ENCODE peak calls at places on chromosomes 7 and 10, in six cellular contexts. U is upper lobe of left lung, O is Peyer's patch, I is NB4, M is right lobe of liver, B is transverse colon. C is an unnamed sample.

GRCh38 chr7:14303536-14303935 is 314.1 kb upstream of the ETV1 start:
- DNase-seq in M (peak; percentile 26), O (no peak), B (no peak), I (no peak), U (no peak), C (no peak)

GRCh38 chr10:120578123-120578522 is 121.1 kb downstream of the PLPP4 start:
- DNase-seq in I (no peak), M (no peak), O (no peak), B (no peak), U (no peak), C (no peak)

GRCh38 chr7:42691030-42691639 is 220.7 kb downstream of the C7orf25 start:
- DNase-seq in M (no peak), B (peak; percentile 12), I (peak; percentile 57), U (peak; percentile 25), O (no peak), C (no peak)

GRCh38 chr7:147861058-147861716 is 729.4 kb upstream of the C7orf33 start:
- DNase-seq in U (no peak), O (no peak), B (no peak), I (no peak), M (no peak), C (no peak)

GRCh38 chr7:100808354-100808875 is 18.9 kb downstream of the EPHB4 start:
- DNase-seq in B (no peak), O (no peak), I (no peak), U (no peak), M (no peak), C (no peak)

GRCh38 chr10:26881600-26882331 is 21.0 kb upstream of the ABI1 start:
- DNase-seq in I (peak; percentile 43), M (no peak), B (no peak), U (no peak), O (no peak), C (no peak)

GRCh38 chr10:28125701-28126100 is 126.8 kb upstream of the ODAD2 start:
- DNase-seq in U (no peak), B (no peak), O (no peak), M (no peak), I (no peak), C (no peak)

GRCh38 chr10:62819521-62819920 is 3.4 kb upstream of the EGR2 start:
- DNase-seq in B (no peak), M (no peak), O (no peak), I (no peak), U (no peak), C (no peak)

GRCh38 chr7:2106920-2107319 is 125.8 kb downstream of the MAD1L1 start:
- DNase-seq in U (no peak), M (peak; percentile 42), I (no peak), O (no peak), B (no peak), C (no peak)

GRCh38 chr10:103374263-103374662 is 6.5 kb downstream of the TAF5 start:
- DNase-seq in I (no peak), B (peak; percentile 54), M (no peak), U (no peak), O (no peak), C (no peak)

GRCh38 chr7:978049-978346 is 2.6 kb upstream of the COX19 start:
- DNase-seq in I (no peak), M (no peak), U (no peak), B (no peak), O (no peak), C (no peak)
- H3K4me3 ChIP-seq in I (no peak overlapping the region), M (no peak overlapping the region), U (no peak overlapping the region), B (no peak overlapping the region), O (no peak overlapping the region), C (no peak overlapping the region)

GRCh38 chr7:7180725-7181428 is 1.5 kb upstream of the C1GALT1 start:
- DNase-seq in M (no peak), U (no peak), I (no peak), O (no peak), B (peak; percentile 8), C (no peak)

GRCh38 chr7:7183061-7183832 is 903 bp downstream of the C1GALT1 start:
- DNase-seq in M (peak; percentile 79), I (no peak), B (peak; percentile 78), O (peak; percentile 82), U (peak; percentile 82), C (peak; percentile 68)

GRCh38 chr7:7183833-7184463 is 1.6 kb downstream of the C1GALT1 start:
- DNase-seq in U (no peak), I (peak; percentile 27), B (no peak), M (no peak), O (no peak), C (no peak)

GRCh38 chr7:7182156-7183060 is at the start of gene C1GALT1:
- DNase-seq in U (peak; percentile 97), O (peak; percentile 98), M (peak; percentile 99), I (peak; percentile 100), B (peak; percentile 98), C (peak; percentile 98)

DNA sequence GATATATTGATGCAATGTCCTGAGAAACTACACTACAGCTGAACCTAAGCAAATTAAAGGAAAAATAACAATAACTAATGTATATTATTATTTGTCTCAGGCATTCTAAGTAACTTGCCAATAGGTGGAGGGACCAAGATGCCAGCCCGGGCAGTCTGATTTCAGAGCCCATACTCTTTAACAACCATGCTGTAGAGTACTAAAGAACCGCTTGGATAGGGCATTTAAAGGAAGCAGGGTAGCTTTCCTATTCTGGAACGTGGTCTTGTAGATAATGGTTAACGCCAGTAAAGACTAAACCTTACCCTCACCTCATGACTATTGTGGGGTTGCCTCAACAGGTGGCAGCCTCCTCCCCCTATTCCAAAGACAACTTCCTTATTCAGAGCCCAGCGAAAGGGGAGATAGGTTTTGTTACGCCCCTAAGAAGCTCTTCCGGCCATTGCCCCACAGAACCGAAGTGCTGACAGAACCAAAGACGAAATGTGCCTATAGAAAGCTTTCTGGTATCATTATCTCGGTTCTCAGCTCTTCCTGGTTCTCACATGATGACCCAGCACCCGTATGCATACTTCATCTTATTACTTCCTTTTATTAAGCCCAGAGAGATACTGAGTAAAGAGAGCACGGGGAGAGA is 707 bp upstream of the C1GALT1 start:
- DNase-seq in O (peak; percentile 54), U (peak; percentile 64), B (peak; percentile 64), M (peak; percentile 36), I (peak; percentile 92), C (no peak)
- TF ChIP-seq CTCF in O (no peak), U (no peak), B (no peak), M (no peak), I (peak; percentile 19), C (no peak)

DNA sequence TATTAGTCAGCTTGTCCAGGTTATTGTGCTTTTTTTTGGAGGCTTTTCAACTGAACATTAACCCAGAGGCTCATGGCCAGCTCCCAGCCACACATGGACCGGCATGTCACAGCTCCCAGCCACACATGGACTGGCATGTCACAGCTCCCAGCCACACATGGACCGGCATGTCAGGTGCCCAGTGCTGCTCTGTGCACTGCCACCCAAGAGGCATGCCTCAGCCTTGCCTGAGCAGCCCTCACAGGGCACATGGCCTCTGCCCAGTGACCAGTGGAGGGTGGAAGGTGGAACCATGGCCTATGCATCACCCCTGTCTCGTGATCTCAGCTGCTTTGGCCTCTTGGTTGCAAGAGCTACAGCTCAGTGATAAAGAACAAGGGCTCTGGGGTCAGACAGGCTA is 119.8 kb downstream of the OAT start:
- DNase-seq in M (no peak), O (peak; percentile 6), I (no peak), U (no peak), B (no peak), C (no peak)
- TF ChIP-seq POLR2A in M (no peak), O (no peak), I (no peak), U (no peak), B (no peak), C (no peak)

DNA sequence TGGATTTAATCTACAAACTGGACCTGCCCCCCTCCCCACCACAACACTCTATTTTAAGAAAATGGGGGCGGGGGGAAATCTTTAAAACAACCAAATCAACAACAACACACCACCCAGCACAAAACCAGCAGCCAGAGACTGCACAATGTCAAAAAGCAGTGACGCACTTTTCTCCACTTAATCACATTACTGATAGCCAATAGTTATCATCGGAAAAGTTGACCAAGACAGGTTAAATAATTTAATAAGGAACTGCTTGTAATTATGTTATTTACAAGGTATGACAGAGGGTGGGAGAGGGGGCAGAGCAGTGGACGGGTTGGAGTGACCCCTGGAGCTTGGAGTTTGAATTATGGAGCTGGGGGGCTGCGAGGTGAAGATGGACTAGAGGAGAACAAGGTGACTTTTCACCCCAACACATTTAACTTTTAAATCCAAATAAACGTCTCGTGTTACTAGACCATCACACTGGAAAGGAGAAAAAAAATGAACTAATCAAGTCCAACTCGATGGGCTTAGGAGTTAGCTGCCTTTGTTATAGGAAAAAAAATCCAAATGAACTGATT is 2.7 kb downstream of the EBF3 start:
- DNase-seq in B (no peak), U (no peak), M (no peak), I (no peak), O (no peak), C (peak; percentile 13)
- H3K4me3 ChIP-seq in B (no peak overlapping the region), U (no peak overlapping the region), M (no peak overlapping the region), I (peak overlapping the region; percentile 89), O (no peak overlapping the region), C (peak overlapping the region; percentile 71)

DNA sequence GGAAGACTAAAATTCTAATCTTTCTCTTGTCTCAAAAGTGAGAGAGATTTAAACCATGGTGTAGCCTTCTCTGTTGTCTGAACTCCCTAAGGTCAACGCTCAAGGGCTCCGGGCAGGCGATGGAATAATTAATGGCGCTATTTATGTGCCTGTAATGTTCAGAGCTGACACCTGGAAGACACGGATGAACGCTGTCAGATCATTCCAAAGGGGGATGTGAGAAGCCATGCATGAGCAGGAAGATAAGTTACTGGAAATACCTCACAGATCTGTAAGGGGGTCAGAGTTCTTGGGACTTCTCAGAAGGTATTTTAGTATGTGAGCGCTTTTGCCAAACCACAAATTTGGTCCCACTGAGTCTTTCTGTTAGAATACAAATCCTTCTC is 73.3 kb upstream of the MTPN start:
- DNase-seq in B (no peak), M (no peak), U (no peak), O (no peak), I (no peak), C (no peak)
- TF ChIP-seq CTCF in B (no peak), M (no peak), U (no peak), O (no peak), I (no peak), C (no peak)

DNA sequence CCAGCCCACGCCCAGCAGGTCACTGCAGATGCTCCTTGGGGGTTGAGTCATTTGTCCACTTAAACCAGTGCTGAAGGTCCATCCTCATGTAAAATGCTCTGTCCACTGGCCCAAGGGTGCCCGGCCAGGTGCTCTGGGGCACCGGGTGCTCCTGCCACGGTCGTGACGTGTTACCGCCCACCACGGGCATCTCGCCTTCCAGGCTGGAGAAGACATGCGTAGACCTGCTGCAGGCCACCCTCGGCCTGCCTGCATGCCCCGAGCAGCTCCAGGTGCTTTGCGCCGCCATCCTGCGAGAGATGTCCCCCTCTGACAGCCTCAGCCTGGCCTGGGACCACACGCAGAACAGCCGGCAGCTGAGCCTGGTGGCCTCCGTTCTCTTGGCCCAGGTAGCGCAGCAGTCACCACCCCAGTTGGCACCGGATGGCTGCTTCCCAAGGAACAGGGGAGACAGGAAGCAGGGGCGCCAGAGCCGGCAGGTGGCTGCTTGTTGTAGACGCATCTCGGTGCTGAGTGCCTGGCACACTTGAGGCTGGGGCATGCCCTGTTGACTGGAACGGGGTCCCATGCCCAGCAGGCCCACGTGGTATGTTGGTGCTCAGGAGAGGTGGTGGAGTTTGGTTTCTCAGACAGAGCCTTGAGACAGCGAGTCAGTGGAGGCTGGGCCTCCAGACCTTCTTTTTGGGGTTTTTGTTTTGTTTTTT is 6.1 kb downstream of the AP5Z1 start:
- DNase-seq in B (no peak), M (no peak), I (no peak), O (no peak), U (no peak), C (no peak)
- TF ChIP-seq POLR2A in B (no peak), M (no peak), I (no peak), O (no peak), U (no peak), C (no peak)

GRCh38 chr10:4240641-4241197 is 455.7 kb upstream of the KLF6 start:
- DNase-seq in O (no peak), U (no peak), B (no peak), I (no peak), M (no peak), C (no peak)
- H3K4me3 ChIP-seq in O (no peak overlapping the region), U (no peak overlapping the region), B (no peak overlapping the region), I (no peak overlapping the region), M (no peak overlapping the region), C (no peak overlapping the region)